ENCODE peak calls at places on chromosome 18, in eight cellular contexts. P is GM13976, J is fibroblast of lung, Q is pancreas, F is HFFc6, D is heart left ventricle, T is cardiac fibroblast, C is BJ. H is an unnamed sample.

GRCh38 chr18:13999266-13999665 is 83.9 kb upstream of the MC2R start:
- DNase-seq in F (no peak), D (no peak), P (no peak), J (no peak), T (no peak), C (no peak), Q (no peak), H (no peak)

GRCh38 chr18:79399275-79400081 is 3.7 kb downstream of the NFATC1 start:
- DNase-seq in C (no peak), D (peak; percentile 30), J (no peak), P (no peak), Q (no peak), F (no peak), T (no peak), H (no peak)

GRCh38 chr18:48580782-48581181 is 42.0 kb downstream of the CTIF start:
- DNase-seq in T (no peak), F (no peak), Q (no peak), C (peak; percentile 14), D (peak; percentile 9), P (no peak), J (no peak), H (peak; percentile 54)

GRCh38 chr18:36692331-36692730 is 136.5 kb downstream of the TPGS2 start:
- DNase-seq in Q (no peak), T (peak; percentile 7), J (peak; percentile 94), P (no peak), C (peak; percentile 90), D (no peak), F (peak; percentile 89), H (no peak)

GRCh38 chr18:73888565-73888964 is 259.1 kb downstream of the FBXO15 start:
- DNase-seq in D (no peak), F (no peak), T (no peak), P (no peak), C (no peak), J (no peak), Q (no peak), H (no peak)

GRCh38 chr18:3649135-3649558 is 199.2 kb downstream of the TGIF1 start:
- DNase-seq in F (no peak), T (no peak), D (no peak), C (no peak), J (no peak), Q (no peak), P (no peak), H (no peak)

GRCh38 chr18:10015288-10015701 is 101.5 kb downstream of the VAPA start:
- DNase-seq in T (peak; percentile 53), J (peak; percentile 75), Q (no peak), D (no peak), C (no peak), P (no peak), F (peak; percentile 34), H (no peak)

GRCh38 chr18:7784171-7784570 is 217.1 kb downstream of the PTPRM start:
- DNase-seq in C (no peak), P (no peak), Q (no peak), T (no peak), F (no peak), D (no peak), J (peak; percentile 21), H (peak; percentile 54)

GRCh38 chr18:10431680-10432079 is 22.8 kb upstream of the APCDD1 start:
- DNase-seq in P (no peak), C (no peak), Q (no peak), D (no peak), F (no peak), T (no peak), J (no peak), H (no peak)

GRCh38 chr18:63997041-63997440 is 27.2 kb downstream of the SERPINB8 start:
- DNase-seq in Q (no peak), D (no peak), F (peak; percentile 29), T (no peak), P (no peak), C (no peak), J (peak; percentile 8), H (no peak)

GRCh38 chr18:60987963-60988362 is 345.3 kb upstream of the CDH20 start:
- DNase-seq in T (peak; percentile 35), C (no peak), D (no peak), Q (no peak), P (no peak), F (no peak), J (peak; percentile 88), H (no peak)

GRCh38 chr18:79260510-79260909 is 135.2 kb upstream of the NFATC1 start:
- DNase-seq in F (no peak), J (no peak), Q (no peak), C (no peak), P (no peak), D (no peak), T (no peak), H (no peak)

GRCh38 chr18:52435301-52435700 is 95.3 kb downstream of the DCC start:
- DNase-seq in D (no peak), C (no peak), P (no peak), F (no peak), T (no peak), J (no peak), Q (no peak), H (no peak)

GRCh38 chr18:12295389-12296086 is 12.5 kb upstream of the TUBB6 start:
- DNase-seq in P (no peak), D (no peak), T (peak; percentile 74), F (peak; percentile 72), J (peak; percentile 62), Q (no peak), C (no peak), H (no peak)
- TF ChIP-seq CTCF in P (no peak), D (no peak), T (no peak), F (no peak), J (no peak), Q (no peak), C (no peak), H (no peak)

GRCh38 chr18:43134876-43135275 is 19.4 kb upstream of the RIT2 start:
- DNase-seq in Q (no peak), D (no peak), F (no peak), J (no peak), P (no peak), T (no peak), C (no peak), H (no peak)
- TF ChIP-seq CTCF in Q (no peak), D (no peak), F (no peak), J (no peak), P (no peak), T (no peak), C (no peak), H (no peak)

DNA sequence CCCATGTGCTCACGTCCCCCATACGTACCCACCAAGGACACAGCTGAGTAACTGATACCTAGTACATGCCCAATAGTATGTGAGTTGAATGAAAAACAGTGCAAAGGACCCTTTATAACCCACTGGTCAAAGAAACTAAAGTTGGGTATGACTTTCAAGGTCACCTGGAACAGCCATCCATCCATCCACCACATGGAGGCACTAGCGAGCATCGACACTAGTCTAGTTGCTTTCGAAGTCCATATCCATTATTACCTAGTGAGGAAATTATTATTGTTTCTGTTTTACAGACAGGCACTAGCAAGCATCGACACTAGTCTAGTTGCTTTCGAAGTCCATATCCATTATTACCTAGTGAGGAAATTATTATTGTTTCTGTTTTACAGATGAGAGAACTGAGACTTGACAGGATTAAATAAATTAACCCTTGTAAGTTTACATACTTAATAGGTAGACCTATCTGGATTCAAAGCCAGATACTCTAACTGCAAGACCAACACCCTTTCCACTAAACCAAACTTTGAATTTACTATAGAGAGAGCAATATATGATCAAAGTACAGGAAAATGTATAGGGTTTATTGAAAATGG is 233.7 kb downstream of the METTL4 start:
- DNase-seq in F (no peak), P (peak; percentile 37), C (no peak), T (peak; percentile 61), D (no peak), J (no peak), Q (no peak), H (peak; percentile 57)
- TF ChIP-seq CTCF in F (peak; percentile 80), P (peak; percentile 39), C (peak; percentile 61), T (peak; percentile 64), D (peak; percentile 34), J (peak; percentile 65), Q (peak; percentile 33), H (peak; percentile 57)

DNA sequence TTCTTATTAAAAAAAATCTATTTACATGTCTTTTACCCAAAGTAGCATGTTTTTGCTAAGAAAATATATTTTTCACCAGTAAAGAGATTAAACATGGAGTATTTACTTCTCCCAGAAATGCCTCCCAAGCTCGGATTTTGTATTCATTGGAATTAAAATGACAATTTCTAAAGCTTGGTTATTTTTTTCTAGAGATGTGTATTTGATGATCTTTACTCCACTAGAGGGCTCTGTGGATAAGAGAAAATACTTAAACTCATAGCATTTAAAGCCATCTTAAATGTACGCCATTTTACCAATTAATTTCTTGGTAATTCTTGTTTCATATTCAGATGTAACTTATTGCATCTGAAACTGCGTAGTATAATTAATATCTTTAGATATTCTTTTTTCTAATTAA is 461.4 kb downstream of the GALR1 start:
- DNase-seq in F (no peak), C (no peak), T (peak; percentile 7), J (no peak), Q (no peak), D (no peak), P (no peak), H (peak; percentile 6)
- TF ChIP-seq CTCF in F (peak; percentile 59), C (no peak), T (peak; percentile 12), J (no peak), Q (no peak), D (no peak), P (no peak), H (peak; percentile 32)

GRCh38 chr18:42636309-42636708 is 479.2 kb downstream of the RIT2 start:
- DNase-seq in Q (no peak), T (no peak), C (no peak), P (no peak), J (no peak), F (no peak), D (no peak), H (no peak)

GRCh38 chr18:42640160-42640559 is 475.3 kb downstream of the RIT2 start:
- DNase-seq in P (no peak), F (no peak), C (no peak), J (peak; percentile 35), Q (no peak), D (no peak), T (peak; percentile 28), H (no peak)

GRCh38 chr18:42635378-42636048 is 480.0 kb downstream of the RIT2 start:
- DNase-seq in Q (no peak), F (no peak), D (no peak), T (no peak), P (no peak), C (no peak), J (no peak), H (peak; percentile 16)
- TF ChIP-seq CTCF in Q (no peak), F (no peak), D (no peak), T (no peak), P (no peak), C (no peak), J (no peak), H (no peak)

DNA sequence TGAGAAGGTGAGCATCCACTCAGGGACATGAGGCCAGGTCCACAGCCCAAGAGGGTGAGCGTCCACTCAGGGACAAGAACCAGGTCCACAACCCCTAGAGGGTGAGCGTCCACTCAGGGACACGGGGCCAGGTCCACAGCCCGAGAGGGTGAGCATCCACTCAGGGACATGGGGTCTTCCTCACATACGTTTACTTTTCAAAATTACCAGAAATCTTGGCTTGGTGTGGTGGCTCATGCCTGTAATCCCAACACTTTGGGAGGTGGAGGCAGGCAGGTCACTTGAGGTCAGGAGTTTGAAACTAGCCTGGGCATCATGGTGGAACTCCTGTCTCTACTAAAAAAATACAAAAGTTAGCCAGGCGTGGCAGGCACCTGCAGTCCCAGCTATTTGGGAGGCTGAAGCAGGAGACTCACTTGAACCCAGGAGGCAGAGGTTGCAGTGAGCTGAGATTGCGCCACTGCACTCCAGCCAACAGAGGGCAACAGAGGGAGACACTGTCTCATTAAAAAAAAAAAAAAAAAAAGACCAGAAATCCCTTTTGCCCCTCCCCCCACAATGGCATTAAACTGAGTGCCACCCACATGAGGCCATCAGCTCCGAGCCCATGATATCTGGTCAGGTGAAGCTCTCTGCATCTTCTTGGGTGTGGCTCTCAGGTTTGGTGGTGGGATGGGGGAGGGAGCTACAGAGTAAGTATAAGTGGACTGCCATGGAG is 9.0 kb upstream of the MBP start:
- DNase-seq in Q (no peak), C (no peak), P (no peak), D (no peak), J (no peak), F (no peak), T (no peak), H (no peak)
- TF ChIP-seq CTCF in Q (no peak), C (no peak), P (no peak), D (no peak), J (no peak), F (peak; percentile 25), T (peak; percentile 31), H (no peak)

H was measured in MCF 10A.